ENCODE peak calls at places on chromosomes 13 and 19, in four cellular contexts. X is breast epithelium, O is BE2C, U is cardiac muscle cell. I is an unnamed sample. For H3K4me1, the result is how much of the 10 kb centered on the place peaks cover.

GRCh38 chr19:40962460-40962961 is 28.6 kb upstream of the CYP2B6 start:
- DNase-seq in X (no peak), O (no peak), U (no peak), I (no peak)

GRCh38 chr19:40781140-40781539 is 3.1 kb downstream of the RAB4B start:
- DNase-seq in X (no peak), O (no peak), U (no peak), I (no peak)

GRCh38 chr13:102856603-102857002 is 10.8 kb downstream of the ERCC5 start:
- DNase-seq in X (no peak), O (peak), U (no peak), I (no peak)

GRCh38 chr19:6464070-6464873 is at the start of gene CRB3:
- DNase-seq in X (peak), O (no peak), U (no peak), I (peak)

GRCh38 chr13:86409466-86410241 is 610.4 kb upstream of the SLITRK6 start:
- DNase-seq in X (no peak), O (no peak), U (no peak), I (peak)

GRCh38 chr13:65964672-65965071 is 1265.5 kb downstream of the PCDH9 start:
- DNase-seq in X (no peak), O (no peak), U (no peak), I (no peak)

GRCh38 chr13:103839460-103839859 is 773.2 kb upstream of the SLC10A2 start:
- DNase-seq in X (no peak), O (peak), U (no peak), I (no peak)

GRCh38 chr13:95603887-95604533 is 40.5 kb downstream of the DZIP1 start:
- DNase-seq in X (peak), O (no peak), U (no peak), I (no peak)

GRCh38 chr13:20856650-20857049 is 45.9 kb downstream of the XPO4 start:
- DNase-seq in X (no peak), O (no peak), U (no peak), I (no peak)

GRCh38 chr13:28744091-28744536 is 25.3 kb upstream of the SLC46A3 start:
- DNase-seq in X (no peak), O (no peak), U (no peak), I (no peak)

GRCh38 chr13:45367358-45367757 is 26.4 kb upstream of the TPT1 start:
- DNase-seq in X (peak), O (no peak), U (no peak), I (peak)

GRCh38 chr19:46529622-46530451 is 34.2 kb upstream of the PNMA8B start:
- DNase-seq in X (peak), O (peak), U (peak), I (peak)

GRCh38 chr19:45070214-45070613 is 6.1 kb downstream of the ZNF296 start:
- DNase-seq in X (no peak), O (no peak), U (no peak), I (no peak)

GRCh38 chr19:38319421-38320258 is at the start of gene KCNK6:
- DNase-seq in X (peak), O (no peak), U (peak), I (peak)

GRCh38 chr13:114151565-114152284 is 19.3 kb upstream of the RASA3 start:
- DNase-seq in X (peak), O (no peak), U (peak), I (no peak)

GRCh38 chr13:59533561-59534337 is 630.0 kb downstream of the DIAPH3 start:
- DNase-seq in X (no peak), O (no peak), U (no peak), I (no peak)

GRCh38 chr13:107121793-107122192 is 553.9 kb upstream of the ARGLU1 start:
- DNase-seq in X (no peak), O (no peak), U (no peak), I (no peak)

GRCh38 chr13:49554387-49554786 is 31.0 kb downstream of the RCBTB1 start:
- DNase-seq in X (no peak), O (no peak), U (no peak), I (no peak)

GRCh38 chr13:109790951-109791605 is 4.7 kb upstream of the IRS2 start:
- DNase-seq in X (no peak), O (peak), U (peak), I (no peak)

GRCh38 chr13:61029064-61029463 is 386.6 kb downstream of the PCDH20 start:
- DNase-seq in X (no peak), O (no peak), U (no peak), I (no peak)

GRCh38 chr19:17779281-17779930 is 15.5 kb upstream of the B3GNT3 start:
- DNase-seq in X (peak), O (no peak), U (no peak), I (peak)

GRCh38 chr13:111315347-111315995 is 5.0 kb upstream of the TEX29 start:
- DNase-seq in X (no peak), O (no peak), U (no peak), I (no peak)

GRCh38 chr13:21673592-21674270 is 2.9 kb downstream of the FGF9 start:
- DNase-seq in X (no peak), O (peak), U (peak), I (peak)

GRCh38 chr13:30985637-30986205 is 53.3 kb downstream of the TEX26 start:
- DNase-seq in X (no peak), O (no peak), U (no peak), I (no peak)

GRCh38 chr19:3606690-3607289 is at the start of gene TBXA2R:
- DNase-seq in X (peak), O (peak), U (peak), I (peak)
- H3K4me3 ChIP-seq in X (peak), O (peak), U (peak), I (peak)

GRCh38 chr13:112729408-112729807 is 39.6 kb downstream of the ATP11A start:
- DNase-seq in X (no peak), O (no peak), U (peak), I (peak)
- H3K4me1 ChIP-seq in X (under half), O (under half), U (half or more), I (under half)

DNA sequence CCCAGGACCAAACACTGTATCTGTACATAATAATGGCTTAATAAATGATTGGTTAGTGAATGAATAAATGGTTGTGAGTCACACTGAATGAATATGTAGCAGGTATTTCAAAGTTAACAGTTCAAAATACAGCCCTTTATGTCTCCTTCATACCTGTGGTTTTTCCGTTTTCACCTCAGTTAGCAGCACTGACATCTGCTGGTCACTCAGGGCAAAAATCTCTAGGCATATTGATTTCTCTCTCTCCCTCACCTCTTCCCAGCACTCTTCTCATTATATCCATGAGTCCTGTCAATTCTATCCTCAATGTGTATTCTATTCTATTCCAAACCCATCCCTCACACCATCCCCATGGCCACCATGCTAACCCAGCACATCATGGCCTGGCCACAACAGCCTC is 76.2 kb downstream of the PEG3 start:
- DNase-seq in X (no peak), O (no peak), U (no peak), I (no peak)
- TF ChIP-seq CTCF in X (no peak), O (no peak), U (no peak), I (no peak)

GRCh38 chr13:108272333-108272732 is 2.8 kb downstream of the TNFSF13B start:
- DNase-seq in X (no peak), O (no peak), U (no peak), I (no peak)

GRCh38 chr13:108268713-108269112 is 805 bp upstream of the TNFSF13B start:
- DNase-seq in X (no peak), O (no peak), U (no peak), I (no peak)

GRCh38 chr13:108269601-108270328 is at the start of gene TNFSF13B:
- DNase-seq in X (no peak), O (peak), U (peak), I (peak)

GRCh38 chr13:108267338-108267737 is 2.2 kb upstream of the TNFSF13B start:
- DNase-seq in X (no peak), O (no peak), U (no peak), I (no peak)

DNA sequence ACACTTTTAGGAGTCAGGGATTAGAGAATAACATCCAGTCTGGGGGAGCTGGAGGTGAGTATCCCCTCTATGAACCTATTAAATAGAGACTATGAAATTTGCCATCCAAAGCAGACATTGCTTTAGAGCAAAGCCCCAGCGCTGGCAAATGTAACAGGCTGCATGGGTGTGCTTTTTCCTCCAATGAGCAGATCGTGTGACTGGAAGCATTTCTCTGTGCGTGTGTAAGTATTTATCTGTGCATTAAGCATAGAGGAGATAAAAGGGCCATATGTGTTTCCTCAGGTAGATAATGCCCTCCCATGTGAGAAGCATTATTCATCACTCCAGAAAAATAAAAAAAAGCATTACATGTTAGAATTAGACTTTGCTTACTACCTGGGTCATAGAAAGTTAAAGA is 924 bp downstream of the TNFSF13B start:
- DNase-seq in X (no peak), O (no peak), U (peak), I (peak)
- H3K4me3 ChIP-seq in X (peak), O (no peak), U (no peak), I (peak)

GRCh38 chr19:49939721-49940481 is 10.6 kb upstream of the NUP62 start:
- DNase-seq in X (no peak), O (no peak), U (no peak), I (peak)
- H3K4me1 ChIP-seq in X (under half), O (under half), U (under half), I (under half)

GRCh38 chr19:55165952-55166529 is 372 bp downstream of the DNAAF3 start:
- DNase-seq in X (peak), O (peak), U (peak), I (peak)
- TF ChIP-seq CTCF in X (peak), O (peak), U (peak), I (peak)

GRCh38 chr19:49869484-49870308 is 2.3 kb upstream of the PNKP start:
- DNase-seq in X (peak), O (peak), U (peak), I (peak)
- H3K4me3 ChIP-seq in X (peak), O (peak), U (peak), I (peak)

GRCh38 chr13:35475960-35476943 is at the start of gene MAB21L1:
- DNase-seq in X (peak), O (peak), U (peak), I (peak)
- H3K4me1 ChIP-seq in X (under half), O (under half), U (under half), I (under half)